ENCODE peak calls at places on chromosome 20, in ten cellular contexts. R, U, G, L, J, I, D, M, A and O are unnamed samples. For H3K27me3, the result is how much of the 10 kb centered on the place peaks cover.

GRCh38 chr20:48995599-48995998 is 50.5 kb upstream of the CSE1L start:
- DNase-seq in J (no peak), A (peak), R (no peak), L (no peak), I (no peak), U (no peak), M (no peak), D (no peak), G (no peak), O (no peak)

GRCh38 chr20:23125625-23126191 is 39.6 kb upstream of the CD93 start:
- DNase-seq in M (no peak), A (no peak), U (peak), G (no peak), D (peak), I (no peak), J (no peak), L (no peak), R (peak), O (no peak)

GRCh38 chr20:61837200-61837599 is 228.5 kb downstream of the TAF4 start:
- DNase-seq in J (no peak), I (no peak), U (no peak), D (no peak), A (no peak), R (no peak), M (no peak), G (no peak), L (no peak), O (no peak)

GRCh38 chr20:34979366-34980153 is 23.9 kb downstream of the MYH7B start:
- DNase-seq in J (no peak), I (no peak), A (peak), G (peak), R (peak), L (no peak), U (no peak), D (peak), M (no peak), O (no peak)

GRCh38 chr20:8875586-8875985 is 193.3 kb upstream of the PLCB4 start:
- DNase-seq in R (no peak), J (no peak), G (no peak), I (no peak), U (no peak), D (no peak), L (no peak), A (no peak), M (no peak), O (no peak)

GRCh38 chr20:36284751-36285150 is 21.4 kb upstream of the DLGAP4 start:
- DNase-seq in J (no peak), I (no peak), G (no peak), M (no peak), A (no peak), L (no peak), D (no peak), R (no peak), U (no peak), O (no peak)

GRCh38 chr20:48748556-48748955 is 79.2 kb downstream of the PREX1 start:
- DNase-seq in L (no peak), M (no peak), G (no peak), J (no peak), A (no peak), D (no peak), R (no peak), U (no peak), I (no peak), O (peak)

GRCh38 chr20:60695223-60695622 is 556.8 kb upstream of the CDH4 start:
- DNase-seq in U (peak), J (no peak), L (no peak), G (no peak), M (no peak), R (no peak), A (no peak), D (no peak), I (peak), O (no peak)

DNA sequence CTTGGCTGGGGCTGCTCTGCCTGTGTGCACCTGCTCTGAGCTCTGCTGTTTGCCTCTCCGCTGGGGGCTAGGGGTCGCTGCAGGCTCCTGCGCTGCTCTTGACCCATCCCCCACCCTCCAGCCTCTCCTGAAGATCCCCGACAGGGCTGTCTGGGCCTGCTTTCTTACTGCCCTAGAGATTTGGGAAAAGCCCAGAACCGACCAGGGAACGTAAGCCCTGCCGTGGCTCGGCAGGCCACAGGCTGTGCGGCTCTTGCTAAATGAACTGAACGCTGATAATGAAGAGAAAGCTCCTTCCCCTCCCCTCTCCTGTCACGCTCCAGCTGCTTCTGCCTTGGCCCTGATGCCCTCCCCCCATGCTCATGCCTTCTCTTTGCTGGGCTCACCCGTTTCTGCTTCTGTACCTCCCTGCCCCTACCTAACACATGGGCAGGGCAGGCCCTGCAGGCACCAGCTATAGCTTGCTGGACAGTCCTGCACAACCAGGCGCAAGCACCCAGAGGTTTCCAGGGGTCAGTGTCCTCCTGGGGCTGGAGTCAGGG is 32.0 kb upstream of the PCMTD2 start:
- DNase-seq in G (peak), L (no peak), A (peak), J (no peak), R (peak), D (no peak), I (no peak), U (no peak), M (no peak), O (peak)
- TF ChIP-seq CTCF in G (peak), L (no peak), A (peak), J (no peak), R (peak), D (peak), I (no peak), U (peak), M (no peak), O (no peak)

GRCh38 chr20:41782730-41783406 is 164.7 kb upstream of the CHD6 start:
- DNase-seq in U (no peak), D (no peak), R (no peak), L (no peak), G (no peak), I (no peak), A (no peak), M (no peak), J (no peak), O (no peak)
- H3K27me3 ChIP-seq in U (under half), D (under half), R (under half), L (under half), G (under half), I (under half), A (under half), M (under half), J (under half), O (under half)

DNA sequence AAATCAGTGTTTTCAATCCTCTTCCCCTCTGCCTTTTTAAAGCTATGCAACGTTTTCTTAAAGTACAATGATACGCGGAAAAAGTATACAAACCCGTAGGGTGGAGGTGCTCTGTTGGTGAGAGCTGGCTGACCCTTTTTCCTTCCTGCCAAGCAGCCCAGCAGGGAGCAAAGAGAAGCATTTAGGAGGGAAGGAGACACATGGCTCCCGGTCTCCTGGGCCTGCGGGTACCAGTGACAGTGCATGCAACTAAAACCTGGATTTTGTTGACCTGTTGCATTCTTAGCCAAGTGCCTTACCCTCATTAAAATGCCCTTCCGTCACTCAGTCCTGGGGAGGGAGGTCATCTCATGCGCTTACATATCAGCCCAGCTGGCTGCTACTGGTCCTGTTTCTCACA is 87.2 kb downstream of the SLX4IP start:
- DNase-seq in R (no peak), A (no peak), D (no peak), U (no peak), M (no peak), J (no peak), L (no peak), G (no peak), I (no peak), O (no peak)
- TF ChIP-seq CTCF in R (no peak), A (no peak), D (no peak), U (no peak), M (no peak), J (no peak), L (no peak), G (no peak), I (no peak), O (no peak)

GRCh38 chr20:33317424-33318095 is 34.5 kb downstream of the BPIFB1 start:
- DNase-seq in U (no peak), J (no peak), I (no peak), A (no peak), G (no peak), D (no peak), M (no peak), L (no peak), R (no peak), O (no peak)
- H3K27me3 ChIP-seq in U (under half), J (under half), I (under half), A (under half), G (under half), D (under half), M (under half), L (under half), R (under half), O (under half)

GRCh38 chr20:45841407-45842129 is 8.0 kb downstream of the SNX21 start:
- DNase-seq in I (no peak), D (no peak), A (no peak), J (no peak), R (no peak), U (no peak), L (no peak), M (no peak), G (no peak), O (no peak)

GRCh38 chr20:45843506-45843905 is 9.9 kb downstream of the SNX21 start:
- DNase-seq in A (no peak), R (no peak), L (no peak), J (no peak), D (no peak), M (no peak), I (no peak), G (no peak), U (no peak), O (no peak)

GRCh38 chr20:45836841-45837240 is 3.2 kb downstream of the SNX21 start:
- DNase-seq in I (no peak), G (no peak), M (no peak), D (no peak), J (no peak), U (no peak), R (no peak), A (no peak), L (no peak), O (no peak)

GRCh38 chr20:45842169-45842812 is 8.7 kb downstream of the SNX21 start:
- DNase-seq in R (no peak), I (no peak), U (no peak), M (no peak), G (no peak), J (no peak), A (no peak), D (no peak), L (no peak), O (no peak)

DNA sequence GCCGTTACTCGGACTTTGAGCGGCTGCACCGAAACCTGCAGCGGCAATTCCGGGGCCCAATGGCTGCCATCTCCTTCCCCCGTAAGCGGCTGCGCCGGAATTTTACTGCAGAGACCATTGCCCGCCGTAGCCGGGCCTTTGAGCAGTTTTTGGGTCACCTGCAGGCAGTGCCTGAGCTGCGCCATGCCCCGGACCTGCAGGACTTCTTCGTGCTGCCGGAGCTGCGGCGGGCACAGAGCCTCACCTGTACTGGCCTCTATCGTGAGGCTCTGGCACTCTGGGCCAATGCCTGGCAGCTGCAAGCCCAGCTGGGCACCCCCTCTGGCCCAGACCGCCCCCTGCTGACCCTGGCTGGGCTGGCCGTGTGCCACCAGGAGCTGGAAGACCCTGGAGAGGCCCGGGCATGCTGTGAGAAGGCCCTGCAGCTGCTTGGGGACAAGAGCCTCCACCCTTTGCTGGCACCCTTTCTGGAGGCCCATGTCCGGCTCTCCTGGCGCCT is 7.2 kb downstream of the SNX21 start:
- DNase-seq in M (no peak), J (no peak), A (no peak), G (no peak), U (no peak), D (no peak), I (no peak), L (no peak), R (no peak), O (peak)
- TF ChIP-seq CTCF in M (no peak), J (no peak), A (no peak), G (no peak), U (no peak), D (no peak), I (no peak), L (no peak), R (no peak), O (no peak)

GRCh38 chr20:46330072-46330763 is 21.9 kb upstream of the CDH22 start:
- DNase-seq in D (no peak), L (no peak), U (no peak), A (no peak), G (no peak), I (no peak), J (peak), M (no peak), R (no peak), O (no peak)

GRCh38 chr20:46333136-46333991 is 25.1 kb upstream of the CDH22 start:
- DNase-seq in M (no peak), U (no peak), I (peak), J (no peak), G (no peak), L (no peak), R (no peak), A (no peak), D (peak), O (peak)

GRCh38 chr20:46331612-46332361 is 23.5 kb upstream of the CDH22 start:
- DNase-seq in M (no peak), D (no peak), A (no peak), R (no peak), I (no peak), G (no peak), U (no peak), L (no peak), J (peak), O (no peak)

GRCh38 chr20:46332373-46333135 is 24.3 kb upstream of the CDH22 start:
- DNase-seq in J (no peak), I (no peak), A (no peak), L (no peak), R (no peak), M (no peak), D (no peak), G (no peak), U (no peak), O (no peak)

DNA sequence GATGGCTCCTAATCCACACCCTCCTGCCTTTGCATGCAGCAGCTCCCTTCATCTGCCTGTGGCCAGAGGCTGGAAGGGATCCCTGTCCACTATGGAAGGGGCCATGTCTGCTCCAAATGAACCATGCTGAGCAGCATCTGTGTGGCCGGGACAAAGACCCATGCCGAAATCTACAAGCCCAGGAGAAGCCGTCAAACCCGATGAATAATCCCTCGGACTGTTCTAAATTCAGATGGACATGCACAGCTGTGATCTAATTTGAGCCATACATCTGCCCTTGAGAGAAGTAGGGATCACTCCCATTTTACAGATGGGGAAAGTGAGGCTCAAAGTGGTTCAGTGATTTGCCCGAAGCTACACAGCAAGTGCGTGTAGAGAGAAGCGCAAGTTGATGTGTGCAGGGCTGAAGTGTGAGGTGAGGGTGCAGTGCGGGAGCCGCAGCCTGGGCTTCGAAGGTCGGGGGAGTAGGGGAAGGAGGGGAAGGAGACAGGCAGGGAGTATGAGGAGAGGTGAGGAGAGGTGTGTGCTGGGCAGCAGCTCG is 22.6 kb upstream of the CDH22 start:
- DNase-seq in I (no peak), L (no peak), D (no peak), R (no peak), M (no peak), A (no peak), J (no peak), U (no peak), G (no peak), O (no peak)
- H3K27me3 ChIP-seq in I (under half), L (under half), D (under half), R (under half), M (half or more), A (under half), J (under half), U (half or more), G (under half), O (under half)